ENCODE peak calls at places on chromosomes 11 and 22, in four cellular contexts. F is dermis microvascular lymphatic vessel endothelial cell, D is glutamatergic neuron, P is HCEC 1CT. Z is an unnamed sample.
A peak's percentile ranks its signal among the peaks of the same experiment; 100 is the strongest.

GRCh38 chr22:23533771-23534191 is 46.3 kb downstream of the IGLL1 start:
- DNase-seq in D (no peak), P (no peak), F (no peak), Z (no peak)

GRCh38 chr11:88478136-88478785 is 140.7 kb upstream of the CTSC start:
- DNase-seq in F (no peak), P (no peak), D (no peak), Z (no peak)

GRCh38 chr22:22195265-22196017 is 49.1 kb upstream of the VPREB1 start:
- DNase-seq in P (peak; percentile 22), F (peak; percentile 24), D (peak; percentile 78), Z (peak; percentile 85)

GRCh38 chr11:45092901-45093760 is 53.3 kb upstream of the PRDM11 start:
- DNase-seq in D (no peak), F (no peak), P (peak; percentile 94), Z (peak; percentile 27)

GRCh38 chr11:66317322-66317765 is 500 bp upstream of the CD248 start:
- DNase-seq in P (peak; percentile 60), F (no peak), D (peak; percentile 58), Z (no peak)

GRCh38 chr11:128714881-128715280 is 21.0 kb downstream of the FLI1 start:
- DNase-seq in F (no peak), D (no peak), P (peak; percentile 95), Z (no peak)

GRCh38 chr11:122751298-122752070 is 86.8 kb upstream of the CRTAM start:
- DNase-seq in P (peak; percentile 62), F (no peak), D (peak; percentile 38), Z (no peak)

GRCh38 chr11:61555051-61555969 is 25.6 kb downstream of the SYT7 start:
- DNase-seq in P (no peak), F (no peak), D (peak; percentile 80), Z (peak; percentile 75)

GRCh38 chr11:720642-721346 is 14.8 kb downstream of the EPS8L2 start:
- DNase-seq in D (peak; percentile 78), P (peak; percentile 46), F (peak; percentile 41), Z (peak; percentile 93)

GRCh38 chr22:41847300-41847699 is 14.4 kb downstream of the SREBF2 start:
- DNase-seq in D (no peak), P (no peak), F (no peak), Z (no peak)

GRCh38 chr22:46776876-46777608 is 14.6 kb downstream of the TBC1D22A start:
- DNase-seq in P (no peak), F (no peak), D (no peak), Z (no peak)

GRCh38 chr11:124759268-124760204 is 2.6 kb downstream of the ESAM start:
- DNase-seq in P (no peak), F (no peak), D (peak; percentile 54), Z (peak; percentile 55)

Z was measured in ecto neural progenitor cell.